ENCODE peak calls at places on chromosomes 6 and 20, in ten cellular contexts. N is IMR-90; K is prostate gland; B is cardiac fibroblast; S is pancreas; P is NCI-H2081; R is CD8-positive, alpha-beta T cell; V is stimulated activated CD4-positive, alpha-beta T cell treated with anti-CD3 and anti-CD28 coated beads, Interleukin-2, amount 100 ng/mL, for 4 hours; C is GM23248; W is AG20443. F is an unnamed sample.

GRCh38 chr20:50658804-50659380 is 32.5 kb downstream of the RIPOR3 start:
- DNase-seq in N (no peak), K (no peak), B (no peak), S (peak), P (no peak), R (no peak), V (no peak), C (no peak), W (no peak), F (no peak)

GRCh38 chr6:37061157-37061804 is 55.8 kb downstream of the FGD2 start:
- DNase-seq in N (no peak), K (no peak), B (no peak), S (peak), P (no peak), R (no peak), V (no peak), C (no peak), W (no peak), F (no peak)

GRCh38 chr6:142863981-142864380 is 81.0 kb downstream of the HIVEP2 start:
- DNase-seq in N (no peak), K (no peak), B (no peak), S (no peak), P (no peak), R (no peak), V (no peak), C (no peak), W (no peak), F (no peak)

GRCh38 chr6:157741321-157741720 is 81.7 kb upstream of the SNX9 start:
- DNase-seq in N (no peak), K (no peak), B (no peak), S (no peak), P (no peak), R (no peak), V (no peak), C (no peak), W (no peak), F (no peak)

GRCh38 chr20:63095718-63096654 is 89.2 kb upstream of the BHLHE23 start:
- DNase-seq in N (no peak), K (no peak), B (no peak), S (no peak), P (no peak), R (no peak), V (no peak), C (no peak), W (no peak), F (peak)

GRCh38 chr20:64037498-64038213 is 1.7 kb downstream of the C20orf204 start:
- DNase-seq in N (no peak), K (no peak), B (no peak), S (no peak), P (peak), R (no peak), V (no peak), C (no peak), W (no peak), F (peak)

GRCh38 chr6:28673800-28674671 is 148.4 kb downstream of the GPX5 start:
- DNase-seq in N (peak), K (no peak), B (peak), S (no peak), P (peak), R (no peak), V (no peak), C (peak), W (peak), F (peak)

GRCh38 chr6:42332916-42333315 is 115.3 kb upstream of the MRPS10 start:
- DNase-seq in N (no peak), K (no peak), B (no peak), S (no peak), P (no peak), R (no peak), V (no peak), C (no peak), W (no peak), F (no peak)

GRCh38 chr6:71908162-71908765 is 21.9 kb downstream of the RIMS1 start:
- DNase-seq in N (no peak), K (no peak), B (no peak), S (no peak), P (peak), R (no peak), V (no peak), C (no peak), W (no peak), F (no peak)

GRCh38 chr6:146200136-146200708 is 171.4 kb downstream of the GRM1 start:
- DNase-seq in N (no peak), K (no peak), B (peak), S (no peak), P (peak), R (no peak), V (no peak), C (peak), W (no peak), F (no peak)

GRCh38 chr20:62642666-62643520 is 590 bp downstream of the SLCO4A1 start:
- DNase-seq in N (peak), K (no peak), B (peak), S (peak), P (peak), R (peak), V (peak), C (peak), W (peak), F (no peak)

GRCh38 chr6:2632368-2632767 is 118.4 kb downstream of the MYLK4 start:
- DNase-seq in N (peak), K (no peak), B (no peak), S (no peak), P (no peak), R (no peak), V (no peak), C (peak), W (no peak), F (peak)

GRCh38 chr20:50005378-50006020 is 22.7 kb downstream of the SNAI1 start:
- DNase-seq in N (no peak), K (no peak), B (peak), S (no peak), P (no peak), R (no peak), V (no peak), C (no peak), W (no peak), F (peak)

GRCh38 chr6:84739866-84740208 is 24.6 kb downstream of the TBX18 start:
- DNase-seq in N (no peak), K (no peak), B (peak), S (no peak), P (no peak), R (no peak), V (no peak), C (peak), W (no peak), F (peak)

GRCh38 chr6:5256952-5257351 is 3.8 kb downstream of the LYRM4 start:
- DNase-seq in N (no peak), K (no peak), B (no peak), S (no peak), P (no peak), R (no peak), V (no peak), C (no peak), W (no peak), F (no peak)

GRCh38 chr6:82040405-82041221 is 206.9 kb downstream of the IBTK start:
- DNase-seq in N (peak), K (peak), B (peak), S (peak), P (peak), R (no peak), V (no peak), C (peak), W (peak), F (no peak)

GRCh38 chr6:31865205-31866118 is 2.8 kb upstream of the NEU1 start:
- DNase-seq in N (no peak), K (no peak), B (no peak), S (no peak), P (no peak), R (no peak), V (no peak), C (no peak), W (no peak), F (peak)

GRCh38 chr20:38892091-38892981 is 33.9 kb upstream of the FAM83D start:
- DNase-seq in N (no peak), K (no peak), B (no peak), S (no peak), P (no peak), R (no peak), V (no peak), C (no peak), W (no peak), F (no peak)

GRCh38 chr6:47335456-47335855 is 25.8 kb upstream of the TNFRSF21 start:
- DNase-seq in N (no peak), K (no peak), B (no peak), S (no peak), P (no peak), R (no peak), V (no peak), C (no peak), W (no peak), F (no peak)

GRCh38 chr20:64129146-64129782 is 21.9 kb upstream of the NPBWR2 start:
- DNase-seq in N (no peak), K (no peak), B (no peak), S (no peak), P (no peak), R (no peak), V (no peak), C (no peak), W (no peak), F (peak)

GRCh38 chr6:10395946-10396577 is 18.8 kb downstream of the TFAP2A start:
- DNase-seq in N (no peak), K (no peak), B (no peak), S (no peak), P (peak), R (no peak), V (no peak), C (no peak), W (no peak), F (no peak)

GRCh38 chr20:1700990-1701389 is 43.4 kb upstream of the SIRPG start:
- DNase-seq in N (no peak), K (no peak), B (no peak), S (no peak), P (no peak), R (no peak), V (no peak), C (no peak), W (no peak), F (no peak)

GRCh38 chr6:148559848-148560433 is 186.9 kb upstream of the UST start:
- DNase-seq in N (peak), K (peak), B (peak), S (peak), P (peak), R (peak), V (peak), C (peak), W (peak), F (peak)

GRCh38 chr6:118830691-118831090 is 63.3 kb upstream of the ASF1A start:
- DNase-seq in N (no peak), K (no peak), B (no peak), S (no peak), P (no peak), R (no peak), V (no peak), C (no peak), W (no peak), F (no peak)

GRCh38 chr6:116316772-116317467 is 37.2 kb upstream of the TSPYL1 start:
- DNase-seq in N (no peak), K (no peak), B (peak), S (no peak), P (no peak), R (no peak), V (no peak), C (no peak), W (no peak), F (peak)

GRCh38 chr6:116060572-116061283 is at the start of gene FRK:
- DNase-seq in N (peak), K (peak), B (peak), S (peak), P (peak), R (no peak), V (no peak), C (peak), W (peak), F (peak)

GRCh38 chr6:95248501-95248900 is 328.8 kb upstream of the MANEA start:
- DNase-seq in N (peak), K (no peak), B (peak), S (no peak), P (peak), R (no peak), V (no peak), C (no peak), W (no peak), F (no peak)

GRCh38 chr6:116206231-116206903 is 47.5 kb downstream of the TSPYL4 start:
- DNase-seq in N (no peak), K (no peak), B (peak), S (no peak), P (no peak), R (no peak), V (no peak), C (peak), W (no peak), F (no peak)

GRCh38 chr6:14765106-14765505 is 480.8 kb upstream of the JARID2 start:
- DNase-seq in N (peak), K (no peak), B (peak), S (no peak), P (no peak), R (no peak), V (no peak), C (peak), W (no peak), F (no peak)

GRCh38 chr20:36446557-36446956 is 94.8 kb upstream of the MYL9 start:
- DNase-seq in N (no peak), K (no peak), B (no peak), S (no peak), P (no peak), R (no peak), V (no peak), C (no peak), W (no peak), F (no peak)

GRCh38 chr6:35037289-35038038 is 103.7 kb downstream of the TCP11 start:
- DNase-seq in N (no peak), K (no peak), B (no peak), S (no peak), P (no peak), R (no peak), V (no peak), C (no peak), W (no peak), F (no peak)

GRCh38 chr20:47576516-47577033 is 74.9 kb downstream of the NCOA3 start:
- DNase-seq in N (peak), K (peak), B (peak), S (peak), P (peak), R (no peak), V (no peak), C (peak), W (peak), F (peak)

GRCh38 chr20:44358776-44359175 is 3.3 kb downstream of the HNF4A start:
- DNase-seq in N (no peak), K (no peak), B (no peak), S (no peak), P (no peak), R (no peak), V (no peak), C (no peak), W (no peak), F (no peak)

GRCh38 chr6:128863983-128864382 is 19.0 kb upstream of the LAMA2 start:
- DNase-seq in N (no peak), K (no peak), B (no peak), S (no peak), P (no peak), R (no peak), V (no peak), C (no peak), W (no peak), F (no peak)

GRCh38 chr20:40838516-40838915 is 149.5 kb upstream of the MAFB start:
- DNase-seq in N (no peak), K (no peak), B (no peak), S (no peak), P (no peak), R (no peak), V (no peak), C (no peak), W (no peak), F (no peak)